ENCODE peak calls at places on chromosomes 11 and 22, in nine cellular contexts. E is fibroblast of mammary gland, N is A549, I is A673, R is brain microvascular endothelial cell, T is Caco-2, K is tibial artery, S is fibroblast of lung, J is stomach. Y is an unnamed sample.

GRCh38 chr11:85903811-85904210 is 48.6 kb downstream of the CCDC83 start:
- DNase-seq in N (no peak), J (no peak), E (no peak), K (no peak), T (no peak), S (no peak), I (no peak), R (no peak), Y (no peak)

GRCh38 chr11:2915473-2915872 is 13.7 kb downstream of the PHLDA2 start:
- DNase-seq in E (no peak), S (no peak), I (no peak), J (no peak), R (no peak), T (no peak), N (no peak), K (no peak), Y (no peak)

GRCh38 chr11:73795925-73796632 is 8.4 kb downstream of the MRPL48 start:
- DNase-seq in I (peak; percentile 25), S (no peak), E (peak; percentile 8), T (no peak), K (no peak), R (no peak), N (peak; percentile 28), J (peak; percentile 40), Y (no peak)

GRCh38 chr11:35030716-35031213 is 108.2 kb upstream of the CD44 start:
- DNase-seq in S (peak; percentile 96), K (peak; percentile 80), J (no peak), R (peak; percentile 98), T (no peak), I (peak; percentile 91), E (peak; percentile 99), N (peak; percentile 91), Y (no peak)

GRCh38 chr11:62233730-62234129 is 8.3 kb upstream of the SCGB1D2 start:
- DNase-seq in K (no peak), N (no peak), J (no peak), R (no peak), E (no peak), I (no peak), S (no peak), T (no peak), Y (no peak)

GRCh38 chr11:76657824-76658170 is 12.8 kb downstream of the LRRC32 start:
- DNase-seq in S (no peak), T (no peak), R (no peak), J (no peak), E (no peak), K (no peak), I (no peak), N (no peak), Y (no peak)

GRCh38 chr22:19766506-19767426 is 6.2 kb downstream of the TBX1 start:
- DNase-seq in T (peak; percentile 60), K (peak; percentile 57), I (peak; percentile 55), N (no peak), R (peak; percentile 9), J (peak; percentile 71), S (no peak), E (no peak), Y (no peak)

GRCh38 chr22:36569999-36570398 is 41.0 kb upstream of the EIF3D start:
- DNase-seq in I (no peak), S (peak; percentile 16), J (no peak), T (peak; percentile 42), E (peak; percentile 36), R (peak; percentile 44), K (no peak), N (peak; percentile 45), Y (no peak)

GRCh38 chr11:12287374-12288211 is 89.8 kb upstream of the PARVA start:
- DNase-seq in K (peak; percentile 86), R (peak; percentile 98), N (peak; percentile 95), T (peak; percentile 42), J (peak; percentile 26), S (peak; percentile 96), I (peak; percentile 42), E (peak; percentile 99), Y (no peak)

GRCh38 chr11:102427068-102427467 is 25.5 kb downstream of the TMEM123 start:
- DNase-seq in S (no peak), J (no peak), R (no peak), N (no peak), T (no peak), I (no peak), E (no peak), K (no peak), Y (no peak)

GRCh38 chr22:27723708-27724107 is 77.8 kb downstream of the MN1 start:
- DNase-seq in R (no peak), N (no peak), J (no peak), K (no peak), E (no peak), T (no peak), I (no peak), S (no peak), Y (no peak)
- TF ChIP-seq CTCF in R (no peak), N (no peak), J (no peak), K (no peak), E (no peak), T (no peak), I (no peak), S (no peak), Y (no peak)

GRCh38 chr11:133064152-133064877 is 468.0 kb downstream of the OPCML start:
- DNase-seq in J (peak; percentile 66), I (peak; percentile 85), T (peak; percentile 67), N (no peak), S (peak; percentile 74), R (peak; percentile 68), K (peak; percentile 43), E (peak; percentile 9), Y (no peak)
- H3K4me3 ChIP-seq in J (peak overlapping the region; percentile 53), I (peak overlapping the region; percentile 21), T (no peak overlapping the region), N (no peak overlapping the region), S (peak overlapping the region; percentile 32), R (peak overlapping the region; percentile 63), K (peak overlapping the region; percentile 58), E (peak overlapping the region; percentile 25), Y (no peak overlapping the region)

DNA sequence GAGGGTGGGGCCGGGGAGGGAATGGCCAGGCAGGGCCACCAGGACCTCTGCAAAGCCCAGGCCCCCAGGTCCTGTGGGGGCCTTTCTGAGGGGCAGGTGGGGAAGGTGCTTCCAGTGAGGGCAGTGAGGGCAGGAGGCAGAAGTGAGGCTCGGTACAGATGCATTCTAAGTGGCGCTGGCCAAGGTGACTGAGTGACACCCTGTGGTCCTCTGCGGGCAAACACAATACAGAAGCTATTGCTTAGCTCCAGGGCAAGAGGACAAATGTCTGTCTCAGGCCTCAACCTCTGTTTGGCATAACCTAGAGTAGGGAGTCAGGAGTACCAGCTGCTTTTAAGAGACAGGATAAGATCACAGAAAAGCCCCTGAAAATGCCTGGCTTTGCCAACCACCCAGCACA is 31.3 kb downstream of the B3GAT1 start:
- DNase-seq in R (no peak), I (no peak), K (no peak), S (no peak), N (no peak), T (no peak), J (no peak), E (no peak), Y (no peak)
- TF ChIP-seq CTCF in R (no peak), I (no peak), K (no peak), S (no peak), N (no peak), T (peak; percentile 51), J (no peak), E (no peak), Y (no peak)

GRCh38 chr11:67303989-67304411 is 670 bp downstream of the SSH3 start:
- DNase-seq in N (no peak), R (no peak), S (no peak), J (peak; percentile 57), T (peak; percentile 89), I (no peak), K (no peak), E (no peak), Y (no peak)
- H3K4me3 ChIP-seq in N (peak overlapping the region; percentile 93), R (peak overlapping the region; percentile 72), S (peak overlapping the region; percentile 62), J (peak overlapping the region; percentile 75), T (peak overlapping the region; percentile 93), I (peak overlapping the region; percentile 60), K (peak overlapping the region; percentile 79), E (peak overlapping the region; percentile 60), Y (no peak overlapping the region)

GRCh38 chr11:48305923-48306322 is at the start of gene OR4S1:
- DNase-seq in E (no peak), I (no peak), K (no peak), T (no peak), J (no peak), N (no peak), S (no peak), R (no peak), Y (no peak)

DNA sequence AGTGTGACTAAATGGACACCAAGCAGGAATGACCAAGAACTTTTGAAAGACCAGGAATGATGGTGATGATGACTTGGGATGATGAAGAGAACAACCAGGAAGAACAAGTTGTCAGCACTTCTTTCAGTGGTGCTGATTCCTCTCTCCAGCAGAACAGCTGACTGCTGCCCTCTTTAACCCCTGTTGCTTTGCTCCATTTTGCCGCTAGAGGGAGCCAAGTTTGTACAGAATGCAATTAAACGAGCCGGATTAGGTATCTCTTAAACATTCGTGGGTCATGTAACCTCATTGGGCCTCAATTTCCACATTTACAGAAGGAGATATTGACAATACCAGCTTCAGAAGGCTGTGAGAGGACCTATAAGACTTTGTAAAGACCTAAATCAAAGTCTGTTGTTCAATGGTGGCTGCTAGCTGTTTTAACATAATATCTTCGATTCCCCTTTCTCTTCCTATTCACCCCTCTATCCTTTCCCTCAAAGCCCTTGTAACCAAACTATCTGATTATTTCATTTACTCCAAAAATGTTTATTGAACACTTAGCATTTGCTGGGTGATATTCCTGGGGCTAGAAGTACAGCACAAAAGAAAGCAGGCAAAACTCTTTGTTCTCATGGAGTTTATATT is 1.9 kb downstream of the OR4S1 start:
- DNase-seq in S (peak; percentile 19), T (peak; percentile 63), N (peak; percentile 62), R (peak; percentile 59), J (peak; percentile 70), E (peak; percentile 50), K (peak; percentile 55), I (peak; percentile 91), Y (peak; percentile 33)
- TF ChIP-seq CTCF in S (peak; percentile 85), T (peak; percentile 92), N (peak; percentile 88), R (peak; percentile 86), J (no peak), E (peak; percentile 86), K (peak; percentile 44), I (peak; percentile 100), Y (peak; percentile 93)

GRCh38 chr11:119099707-119100106 is 1.9 kb downstream of the DPAGT1 start:
- DNase-seq in E (no peak), R (no peak), I (no peak), S (no peak), T (no peak), K (no peak), N (no peak), J (no peak), Y (no peak)
- H3K4me3 ChIP-seq in E (no peak overlapping the region), R (no peak overlapping the region), I (peak overlapping the region; percentile 87), S (no peak overlapping the region), T (no peak overlapping the region), K (no peak overlapping the region), N (no peak overlapping the region), J (no peak overlapping the region), Y (no peak overlapping the region)

Y was measured in GM12864.